ENCODE peak calls at places on chromosomes 4 and X, in six cellular contexts. L is stomach, J is ovary, I is HepG2, X is K562, G is GM12878. H is an unnamed sample.

GRCh38 chr4:89111833-89112563 is 665 bp downstream of the TIGD2 start:
- DNase-seq in L (no peak), J (no peak), I (peak; percentile 97), X (peak; percentile 32), G (no peak), H (peak; percentile 25)

GRCh38 chrX:154333837-154334271 is 38.3 kb downstream of the TKTL1 start:
- DNase-seq in L (no peak), J (no peak), I (no peak), X (no peak), G (peak; percentile 50), H (no peak)

GRCh38 chr4:123418486-123418931 is 21.9 kb downstream of the SPRY1 start:
- DNase-seq in L (peak; percentile 43), J (no peak), I (peak; percentile 97), X (no peak), G (no peak), H (no peak)

GRCh38 chr4:93645120-93645519 is 183.4 kb upstream of the ATOH1 start:
- DNase-seq in L (no peak), J (no peak), I (no peak), X (no peak), G (no peak), H (no peak)

GRCh38 chrX:68941385-68941952 is 112.6 kb downstream of the EFNB1 start:
- DNase-seq in L (no peak), J (no peak), I (no peak), X (no peak), G (no peak), H (peak; percentile 8)

GRCh38 chr4:55545133-55545532 is 1.6 kb downstream of the CLOCK start:
- DNase-seq in L (no peak), J (no peak), I (peak; percentile 7), X (peak; percentile 49), G (no peak), H (no peak)

GRCh38 chr4:150305995-150306394 is 227.8 kb downstream of the DCLK2 start:
- DNase-seq in L (no peak), J (no peak), I (no peak), X (no peak), G (no peak), H (no peak)

GRCh38 chr4:3812211-3812934 is 46.2 kb downstream of the ADRA2C start:
- DNase-seq in L (no peak), J (no peak), I (peak; percentile 57), X (no peak), G (no peak), H (no peak)

GRCh38 chrX:145881175-145881867 is 63.7 kb downstream of the SLITRK2 start:
- DNase-seq in L (no peak), J (no peak), I (no peak), X (no peak), G (no peak), H (no peak)

GRCh38 chr4:45438047-45438446 is 685.8 kb downstream of the GABRG1 start:
- DNase-seq in L (no peak), J (no peak), I (no peak), X (no peak), G (no peak), H (no peak)

GRCh38 chr4:145180298-145181090 is at the start of gene OTUD4:
- DNase-seq in L (peak; percentile 97), J (peak; percentile 95), I (peak; percentile 87), X (peak; percentile 96), G (peak; percentile 79), H (peak; percentile 96)
- TF ChIP-seq EP300 in L (no peak), J (no peak), I (no peak), X (no peak), G (peak; percentile 50), H (no peak)

GRCh38 chrX:115400960-115401359 is 111.4 kb downstream of the LUZP4 start:
- DNase-seq in L (no peak), J (no peak), I (no peak), X (no peak), G (no peak), H (no peak)
- TF ChIP-seq EP300 in L (no peak), J (no peak), I (no peak), X (no peak), G (no peak), H (no peak)

GRCh38 chr4:76996445-76996844 is 46.9 kb downstream of the SEPTIN11 start:
- DNase-seq in L (no peak), J (no peak), I (no peak), X (no peak), G (no peak), H (no peak)
- TF ChIP-seq EP300 in L (no peak), J (no peak), I (no peak), X (no peak), G (no peak), H (no peak)

GRCh38 chr4:27121830-27122229 is 261.2 kb downstream of the STIM2 start:
- DNase-seq in L (no peak), J (no peak), I (no peak), X (no peak), G (no peak), H (no peak)

GRCh38 chr4:27117453-27117852 is 256.8 kb downstream of the STIM2 start:
- DNase-seq in L (no peak), J (no peak), I (no peak), X (no peak), G (no peak), H (no peak)

GRCh38 chr4:27123769-27124124 is 263.1 kb downstream of the STIM2 start:
- DNase-seq in L (no peak), J (no peak), I (no peak), X (no peak), G (no peak), H (no peak)

GRCh38 chr4:27128431-27128830 is 267.8 kb downstream of the STIM2 start:
- DNase-seq in L (no peak), J (no peak), I (no peak), X (no peak), G (no peak), H (no peak)

DNA sequence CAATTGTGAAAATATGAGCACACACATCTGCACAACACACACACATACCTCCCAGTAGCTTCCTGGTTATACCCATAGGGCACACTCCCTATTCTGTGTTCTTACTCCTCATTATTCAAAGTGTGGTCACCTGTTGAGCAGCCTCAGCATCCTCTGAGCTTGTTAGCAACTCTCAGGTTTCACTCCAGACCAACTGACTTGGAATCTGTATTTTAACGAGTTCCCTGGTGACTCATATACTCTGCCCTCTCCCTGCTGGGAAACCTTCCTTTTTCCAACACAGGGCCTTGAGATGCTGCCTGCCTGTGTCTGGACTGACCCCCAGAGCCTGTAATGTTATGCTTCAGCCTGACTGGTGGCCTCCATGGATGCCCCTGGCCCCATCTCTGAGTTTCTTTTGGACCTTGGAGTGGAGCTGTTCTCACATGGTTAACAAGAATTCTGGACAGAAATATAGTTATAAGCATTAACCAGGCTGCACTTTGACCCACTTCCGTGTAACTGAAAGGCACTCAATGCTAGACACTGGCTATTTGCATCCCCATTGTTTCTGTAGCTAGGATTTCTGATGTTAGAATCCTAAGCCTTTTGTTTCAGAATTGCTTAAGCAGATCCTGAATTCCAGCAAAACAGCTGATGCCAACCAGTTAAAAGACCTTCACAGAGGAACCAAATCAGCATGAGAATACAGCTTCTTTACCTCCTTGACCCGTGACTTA is 262.6 kb downstream of the STIM2 start:
- DNase-seq in L (no peak), J (no peak), I (no peak), X (no peak), G (no peak), H (peak; percentile 36)
- TF ChIP-seq EP300 in L (no peak), J (no peak), I (no peak), X (no peak), G (no peak), H (no peak)

H was measured in transverse colon.